ENCODE peak calls at places on chromosomes 6 and 20, in four cellular contexts. S is body of pancreas, A is ovary, X is PC-9. J is an unnamed sample.

GRCh38 chr6:143260857-143261256 is 189.6 kb downstream of the ADAT2 start:
- DNase-seq in S (no peak), A (no peak), X (peak; percentile 54), J (no peak)

GRCh38 chr6:18053071-18053475 is 65.6 kb upstream of the KIF13A start:
- DNase-seq in X (peak; percentile 93), S (no peak), A (no peak), J (no peak)

GRCh38 chr6:7914991-7915789 is 4.6 kb upstream of the TXNDC5 start:
- DNase-seq in X (no peak), S (peak; percentile 33), A (no peak), J (no peak)

GRCh38 chr6:31609519-31610406 is 5.3 kb upstream of the AIF1 start:
- DNase-seq in A (no peak), X (no peak), S (no peak), J (no peak)

GRCh38 chr20:57457243-57457761 is 66.1 kb downstream of the RBM38 start:
- DNase-seq in A (no peak), S (no peak), X (no peak), J (no peak)

GRCh38 chr6:56292505-56293181 is 45.3 kb upstream of the COL21A1 start:
- DNase-seq in S (no peak), A (no peak), X (no peak), J (peak; percentile 53)

GRCh38 chr6:6277418-6277817 is 43.0 kb downstream of the F13A1 start:
- DNase-seq in S (no peak), X (peak; percentile 35), A (no peak), J (no peak)

GRCh38 chr20:46312945-46313861 is 4.9 kb upstream of the CDH22 start:
- DNase-seq in X (no peak), S (no peak), A (no peak), J (no peak)

GRCh38 chr6:44428682-44429081 is 41.2 kb downstream of the CDC5L start:
- DNase-seq in A (no peak), X (no peak), S (no peak), J (no peak)

GRCh38 chr6:30325873-30326445 is 768 bp upstream of the TRIM39 start:
- DNase-seq in X (peak; percentile 48), A (peak; percentile 20), S (peak; percentile 44), J (peak; percentile 87)

GRCh38 chr6:157498817-157499216 is 117.8 kb downstream of the ZDHHC14 start:
- DNase-seq in A (no peak), X (no peak), S (no peak), J (no peak)

GRCh38 chr20:63326314-63327228 is 33.6 kb downstream of the COL20A1 start:
- DNase-seq in X (no peak), S (no peak), A (no peak), J (peak; percentile 26)

GRCh38 chr6:132964868-132965382 is 150.6 kb downstream of the RPS12 start:
- DNase-seq in A (no peak), X (no peak), S (no peak), J (no peak)

GRCh38 chr20:6583134-6583738 is 184.2 kb upstream of the BMP2 start:
- DNase-seq in X (no peak), S (peak; percentile 46), A (no peak), J (peak; percentile 37)

GRCh38 chr6:26020983-26021349 is 58.4 kb downstream of the TRIM38 start:
- DNase-seq in A (peak; percentile 55), X (peak; percentile 52), S (peak; percentile 65), J (peak; percentile 57)

GRCh38 chr6:42071881-42072583 is 21.7 kb downstream of the TAF8 start:
- DNase-seq in X (no peak), A (no peak), S (no peak), J (no peak)

GRCh38 chr20:43751167-43752050 is 24.6 kb upstream of the GTSF1L start:
- DNase-seq in A (no peak), S (no peak), X (peak; percentile 91), J (no peak)

GRCh38 chr20:9829835-9830234 is 9.0 kb downstream of the PAK5 start:
- DNase-seq in S (no peak), X (no peak), A (no peak), J (no peak)

GRCh38 chr20:42740191-42740870 is 449.4 kb downstream of the PTPRT start:
- DNase-seq in S (no peak), X (no peak), A (no peak), J (no peak)

GRCh38 chr6:125123468-125124249 is 29.9 kb upstream of the TPD52L1 start:
- DNase-seq in A (no peak), S (no peak), X (no peak), J (no peak)

GRCh38 chr6:167559675-167560479 is 235.0 kb downstream of the TTLL2 start:
- DNase-seq in A (no peak), X (no peak), S (peak; percentile 71), J (no peak)

GRCh38 chr6:8088886-8089285 is 13.5 kb downstream of the EEF1E1 start:
- DNase-seq in X (no peak), S (no peak), A (no peak), J (no peak)

GRCh38 chr20:48722737-48723191 is 105.0 kb downstream of the PREX1 start:
- DNase-seq in A (no peak), X (no peak), S (no peak), J (no peak)

GRCh38 chr20:31394900-31395299 is 4.5 kb upstream of the DEFB119 start:
- DNase-seq in A (no peak), X (no peak), S (no peak), J (no peak)
- H3K36me3 ChIP-seq in A (no peaks in the 10 kb centered on the region), X (no peaks in the 10 kb centered on the region), S (no peaks in the 10 kb centered on the region), J (no peaks in the 10 kb centered on the region)

DNA sequence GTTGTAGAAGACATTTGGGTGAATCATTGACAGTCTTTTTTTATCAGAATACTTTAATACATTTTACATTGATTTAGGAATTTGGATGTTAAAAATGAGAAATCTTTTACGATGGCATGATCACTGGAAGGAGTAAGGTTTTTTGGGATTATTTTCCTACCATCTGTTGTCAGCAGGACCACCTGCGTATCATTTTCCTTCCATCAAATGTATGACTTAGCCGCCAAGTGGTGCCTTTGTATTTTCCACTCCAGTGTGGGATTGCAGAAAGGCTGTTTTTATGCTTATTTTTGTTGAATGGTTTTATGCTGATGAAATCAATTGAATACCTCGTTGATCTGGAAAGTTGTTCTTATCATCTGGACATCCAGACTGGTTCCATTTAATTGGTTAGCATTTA is 35.8 kb downstream of the AKAP12 start:
- DNase-seq in X (no peak), A (no peak), S (no peak), J (no peak)
- H3K4me1 ChIP-seq in X (peaks cover 6% of the 10 kb centered on the region), A (peaks cover 3% of the 10 kb centered on the region), S (no peaks in the 10 kb centered on the region), J (no peaks in the 10 kb centered on the region)

GRCh38 chr6:4585682-4586468 is 190.3 kb upstream of the CDYL start:
- DNase-seq in A (no peak), S (no peak), X (no peak), J (no peak)

GRCh38 chr6:4588163-4588562 is 188.0 kb upstream of the CDYL start:
- DNase-seq in S (no peak), A (no peak), X (no peak), J (no peak)

GRCh38 chr6:4586469-4586859 is 189.7 kb upstream of the CDYL start:
- DNase-seq in A (no peak), X (no peak), S (no peak), J (no peak)

GRCh38 chr6:4588581-4588980 is 187.6 kb upstream of the CDYL start:
- DNase-seq in A (no peak), S (no peak), X (no peak), J (no peak)

GRCh38 chr6:4587171-4587570 is 189.0 kb upstream of the CDYL start:
- DNase-seq in A (no peak), X (no peak), S (no peak), J (no peak)
- TF ChIP-seq CTCF in A (no peak), X (no peak), S (no peak), J (no peak)

GRCh38 chr20:35714127-35714526 is 14.9 kb downstream of the ROMO1 start:
- DNase-seq in S (no peak), X (no peak), A (no peak), J (no peak)
- H3K36me3 ChIP-seq in S (peaks cover 16% of the 10 kb centered on the region), X (peaks cover 81% of the 10 kb centered on the region), A (no peaks in the 10 kb centered on the region), J (no peaks in the 10 kb centered on the region)

GRCh38 chr6:117375446-117375845 is 50.3 kb downstream of the ROS1 start:
- DNase-seq in A (no peak), S (no peak), X (no peak), J (no peak)

GRCh38 chr6:117371492-117371891 is 54.2 kb downstream of the ROS1 start:
- DNase-seq in A (no peak), X (no peak), S (no peak), J (no peak)

GRCh38 chr6:117373211-117373813 is 52.4 kb downstream of the ROS1 start:
- DNase-seq in X (no peak), S (no peak), A (no peak), J (no peak)
- H3K4me1 ChIP-seq in X (no peaks in the 10 kb centered on the region), S (no peaks in the 10 kb centered on the region), A (no peaks in the 10 kb centered on the region), J (no peaks in the 10 kb centered on the region)

GRCh38 chr6:158718431-158719126 is 68.7 kb downstream of the SYTL3 start:
- DNase-seq in A (no peak), X (peak; percentile 62), S (peak; percentile 68), J (no peak)
- TF ChIP-seq CTCF in A (no peak), X (peak; percentile 62), S (peak; percentile 85), J (peak; percentile 45)

J was measured in testis.